ENCODE peak calls at places on chromosome X, in four cellular contexts. F, C, M and O are unnamed samples. For H3K27me3, the result is how much of the 10 kb centered on the place peaks cover.

GRCh38 chrX:20252392-20253231 is 14.1 kb downstream of the RPS6KA3 start:
- DNase-seq in F (peak), C (peak), M (peak), O (peak)

GRCh38 chrX:10474510-10474909 is 145.9 kb downstream of the MID1 start:
- DNase-seq in F (no peak), C (no peak), M (no peak), O (no peak)

GRCh38 chrX:40809210-40809609 is 73.9 kb upstream of the MED14 start:
- DNase-seq in F (no peak), C (no peak), M (peak), O (no peak)

GRCh38 chrX:7083468-7084396 is 63.8 kb upstream of the STS start:
- DNase-seq in F (no peak), C (peak), M (peak), O (no peak)

GRCh38 chrX:17474892-17475291 is 99.9 kb downstream of the NHS start:
- DNase-seq in F (no peak), C (no peak), M (no peak), O (no peak)

GRCh38 chrX:151902813-151903591 is 9.7 kb upstream of the MAGEA4 start:
- DNase-seq in F (peak), C (peak), M (peak), O (no peak)

GRCh38 chrX:86148024-86148511 is at the start of gene DACH2:
- DNase-seq in F (peak), C (no peak), M (peak), O (peak)

GRCh38 chrX:84974803-84975202 is 28.9 kb upstream of the APOOL start:
- DNase-seq in F (no peak), C (no peak), M (no peak), O (no peak)

GRCh38 chrX:3699841-3700381 is 13.5 kb downstream of the PRKX start:
- DNase-seq in F (no peak), C (no peak), M (no peak), O (no peak)

GRCh38 chrX:66654411-66654810 is 15.5 kb upstream of the EDA2R start:
- DNase-seq in F (no peak), C (no peak), M (no peak), O (no peak)

GRCh38 chrX:27380163-27380845 is 82.8 kb downstream of the PPP4R3C start:
- DNase-seq in F (peak), C (no peak), M (no peak), O (no peak)

GRCh38 chrX:71282514-71283408 is 674 bp upstream of the NONO start:
- DNase-seq in F (peak), C (peak), M (no peak), O (no peak)

GRCh38 chrX:151004085-151004484 is 20.9 kb downstream of the HMGB3 start:
- DNase-seq in F (peak), C (no peak), M (no peak), O (no peak)

GRCh38 chrX:62923093-62923492 is 428.0 kb downstream of the SPIN4 start:
- DNase-seq in F (no peak), C (no peak), M (no peak), O (no peak)

GRCh38 chrX:7198499-7198898 is 50.5 kb upstream of the PUDP start:
- DNase-seq in F (no peak), C (no peak), M (no peak), O (no peak)

GRCh38 chrX:41085883-41086626 is 810 bp downstream of the USP9X start:
- DNase-seq in F (peak), C (no peak), M (no peak), O (no peak)

GRCh38 chrX:135421932-135422809 is at the start of gene SMIM10L2A:
- DNase-seq in F (no peak), C (no peak), M (no peak), O (no peak)

GRCh38 chrX:108735087-108735679 is 1.2 kb downstream of the IRS4 start:
- DNase-seq in F (no peak), C (no peak), M (no peak), O (no peak)

GRCh38 chrX:40130207-40130606 is 32.4 kb upstream of the BCOR start:
- DNase-seq in F (no peak), C (peak), M (no peak), O (no peak)

GRCh38 chrX:17456526-17456925 is 81.5 kb downstream of the NHS start:
- DNase-seq in F (no peak), C (no peak), M (no peak), O (no peak)

GRCh38 chrX:77894921-77895886 is at the start of gene MAGT1:
- DNase-seq in F (peak), C (peak), M (peak), O (peak)

GRCh38 chrX:153879741-153880439 is 6.1 kb downstream of the L1CAM start:
- DNase-seq in F (no peak), C (no peak), M (no peak), O (no peak)

GRCh38 chrX:100883654-100884053 is 9.5 kb upstream of the NOX1 start:
- DNase-seq in F (peak), C (no peak), M (no peak), O (peak)
- TF ChIP-seq ZNF274 in F (no peak), C (no peak), M (no peak), O (no peak)

DNA sequence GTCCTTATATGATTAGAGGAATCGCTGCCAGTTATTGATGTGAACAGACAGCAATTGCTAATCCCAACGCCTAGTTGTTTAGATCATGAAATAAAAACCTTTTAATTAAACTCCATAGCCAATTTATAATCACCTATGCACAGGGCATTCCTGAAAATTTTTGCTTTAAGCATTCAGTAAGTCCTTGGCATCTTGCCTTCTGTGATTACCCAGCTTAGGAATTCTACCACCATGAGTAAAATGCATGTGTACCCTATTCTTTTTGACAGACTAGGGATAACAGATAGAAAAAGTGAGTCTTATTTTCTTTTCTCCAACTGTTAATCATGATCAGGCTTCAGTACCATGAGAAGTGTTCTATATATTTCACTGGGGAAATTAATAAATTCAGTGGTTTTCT is 995.3 kb upstream of the GRIA3 start:
- DNase-seq in F (no peak), C (no peak), M (no peak), O (no peak)
- H3K27me3 ChIP-seq in F (under half), C (under half), M (under half), O (under half)

DNA sequence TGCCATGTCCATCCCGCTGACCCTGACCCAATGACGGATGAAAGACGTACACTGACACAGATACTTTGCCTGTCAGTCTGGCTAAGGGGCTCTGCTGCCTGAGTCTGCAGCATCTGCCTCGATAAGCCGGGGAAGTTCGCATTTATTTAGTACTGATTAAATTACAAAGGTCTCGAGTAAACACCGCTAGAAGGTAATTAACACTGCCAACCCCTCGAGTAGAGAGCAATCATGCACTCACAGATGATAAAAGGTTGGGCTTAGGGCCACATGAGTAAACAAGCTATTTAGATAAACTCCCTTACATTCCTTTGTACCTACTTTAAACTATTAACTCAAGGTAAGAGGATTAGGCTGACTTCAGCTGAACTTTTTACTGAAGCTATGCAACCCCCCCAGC is 16.0 kb upstream of the RBMXL3 start:
- DNase-seq in F (no peak), C (no peak), M (no peak), O (peak)
- TF ChIP-seq ZNF274 in F (no peak), C (no peak), M (no peak), O (no peak)

GRCh38 chrX:115534383-115534782 is 26.6 kb upstream of the PLS3 start:
- DNase-seq in F (no peak), C (no peak), M (no peak), O (no peak)

GRCh38 chrX:115535421-115535820 is 25.6 kb upstream of the PLS3 start:
- DNase-seq in F (no peak), C (no peak), M (no peak), O (no peak)

GRCh38 chrX:115535844-115536243 is 25.1 kb upstream of the PLS3 start:
- DNase-seq in F (no peak), C (no peak), M (no peak), O (no peak)

GRCh38 chrX:115539841-115540240 is 21.1 kb upstream of the PLS3 start:
- DNase-seq in F (no peak), C (no peak), M (no peak), O (no peak)
- H3K27me3 ChIP-seq in F (under half), C (under half), M (under half), O (under half)

GRCh38 chrX:75522565-75523411 is at the start of gene ZDHHC15:
- DNase-seq in F (no peak), C (no peak), M (no peak), O (peak)
- TF ChIP-seq ZNF274 in F (no peak), C (no peak), M (no peak), O (no peak)

GRCh38 chrX:44060221-44060620 is 87.0 kb upstream of the NDP start:
- DNase-seq in F (no peak), C (no peak), M (no peak), O (no peak)

GRCh38 chrX:44058339-44058738 is 85.1 kb upstream of the NDP start:
- DNase-seq in F (no peak), C (no peak), M (no peak), O (no peak)

GRCh38 chrX:44063611-44064010 is 90.4 kb upstream of the NDP start:
- DNase-seq in F (no peak), C (no peak), M (no peak), O (no peak)

GRCh38 chrX:44061940-44062339 is 88.8 kb upstream of the NDP start:
- DNase-seq in F (no peak), C (no peak), M (no peak), O (no peak)

GRCh38 chrX:44062842-44063241 is 89.7 kb upstream of the NDP start:
- DNase-seq in F (no peak), C (no peak), M (no peak), O (no peak)
- H3K27me3 ChIP-seq in F (under half), C (under half), M (under half), O (under half)

DNA sequence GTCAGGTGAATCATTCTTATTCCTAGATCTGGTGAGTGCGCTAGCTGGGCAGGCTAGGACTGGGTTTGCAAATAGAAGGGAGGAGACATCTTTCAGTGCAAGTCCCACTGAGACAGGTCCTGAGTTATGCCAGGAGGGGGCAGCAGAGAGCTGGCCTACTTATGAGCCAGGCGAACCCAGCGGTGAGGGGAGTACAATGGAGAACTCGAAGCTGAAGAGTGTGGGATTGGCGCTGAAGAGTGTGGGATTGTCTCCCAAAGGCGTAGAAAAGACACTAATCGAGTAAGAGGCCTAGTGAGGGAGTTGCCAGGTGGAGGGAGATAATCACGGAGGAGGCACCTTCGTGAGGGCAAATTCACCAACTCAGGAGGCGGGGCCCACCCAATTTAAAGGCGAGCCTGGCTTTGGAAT is 91.7 kb upstream of the CXorf66 start:
- DNase-seq in F (peak), C (peak), M (peak), O (peak)
- TF ChIP-seq ZNF274 in F (no peak), C (no peak), M (no peak), O (no peak)

GRCh38 chrX:83512111-83512510 is 4.0 kb downstream of the POU3F4 start:
- DNase-seq in F (no peak), C (no peak), M (no peak), O (no peak)
- H3K27me3 ChIP-seq in F (under half), C (under half), M (under half), O (under half)

DNA sequence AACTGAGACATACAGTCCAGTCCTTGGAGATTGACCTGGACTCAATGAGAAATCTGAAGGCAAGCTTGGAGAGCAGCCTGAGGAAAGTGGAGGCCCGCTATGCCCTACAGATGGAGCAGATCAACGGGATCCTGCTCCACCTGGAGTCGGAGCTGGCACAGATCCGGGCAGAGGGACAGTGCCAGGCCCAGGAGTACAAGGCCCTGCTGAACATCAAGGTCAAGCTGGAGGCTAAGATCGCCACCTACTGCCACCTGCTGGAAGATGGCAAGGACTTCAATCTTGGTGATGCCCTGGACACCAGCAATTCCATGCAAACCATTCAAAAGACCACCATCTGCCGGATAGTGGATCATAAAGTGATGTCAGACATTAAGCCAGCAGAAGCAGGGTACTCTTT is 20.4 kb upstream of the FRMPD3 start:
- DNase-seq in F (peak), C (no peak), M (peak), O (peak)
- TF ChIP-seq ZNF274 in F (no peak), C (no peak), M (no peak), O (no peak)

GRCh38 chrX:15493118-15494082 is at the start of gene PIR:
- DNase-seq in F (peak), C (peak), M (peak), O (peak)
- H3K27me3 ChIP-seq in F (under half), C (under half), M (under half), O (under half)